ENCODE peak calls at places on chromosomes 5 and 9, in seven cellular contexts. One of them, this sample, is unnamed.

GRCh38 chr9:15299374-15299939 is 7.6 kb downstream of the TTC39B start:
- DNase-seq in heart left ventricle: no peak
- DNase-seq in neural progenitor cell: no peak
- DNase-seq in right cardiac atrium: no peak
- DNase-seq in NT2/D1: no peak
- DNase-seq in GM23248: no peak
- DNase-seq in osteoblast: no peak
- DNase-seq in this sample: peak; percentile 7

GRCh38 chr5:96588551-96588950 is 73.6 kb upstream of the CAST start:
- DNase-seq in osteoblast: no peak
- DNase-seq in heart left ventricle: no peak
- DNase-seq in right cardiac atrium: no peak
- DNase-seq in neural progenitor cell: no peak
- DNase-seq in GM23248: no peak
- DNase-seq in NT2/D1: no peak
- DNase-seq in this sample: no peak

GRCh38 chr5:51566940-51567339 is 183.7 kb downstream of the ISL1 start:
- DNase-seq in neural progenitor cell: no peak
- DNase-seq in osteoblast: no peak
- DNase-seq in NT2/D1: no peak
- DNase-seq in heart left ventricle: no peak
- DNase-seq in right cardiac atrium: no peak
- DNase-seq in GM23248: no peak
- DNase-seq in this sample: no peak

GRCh38 chr9:94757158-94757557 is 30.7 kb downstream of the AOPEP start:
- DNase-seq in neural progenitor cell: no peak
- DNase-seq in osteoblast: peak; percentile 88
- DNase-seq in GM23248: peak; percentile 68
- DNase-seq in heart left ventricle: no peak
- DNase-seq in right cardiac atrium: no peak
- DNase-seq in NT2/D1: no peak
- DNase-seq in this sample: no peak

GRCh38 chr5:151155777-151156731 is 1.5 kb downstream of the ANXA6 start:
- DNase-seq in heart left ventricle: peak; percentile 66
- DNase-seq in osteoblast: peak; percentile 94
- DNase-seq in neural progenitor cell: peak; percentile 24
- DNase-seq in right cardiac atrium: peak; percentile 45
- DNase-seq in NT2/D1: no peak
- DNase-seq in GM23248: peak; percentile 75
- DNase-seq in this sample: peak; percentile 54

GRCh38 chr9:124311283-124311682 is 53.5 kb downstream of the NEK6 start:
- DNase-seq in osteoblast: peak; percentile 70
- DNase-seq in neural progenitor cell: no peak
- DNase-seq in heart left ventricle: no peak
- DNase-seq in right cardiac atrium: no peak
- DNase-seq in NT2/D1: no peak
- DNase-seq in GM23248: no peak
- DNase-seq in this sample: no peak

GRCh38 chr9:92721548-92721947 is 43.1 kb downstream of the BICD2 start:
- DNase-seq in GM23248: no peak
- DNase-seq in NT2/D1: no peak
- DNase-seq in osteoblast: no peak
- DNase-seq in heart left ventricle: no peak
- DNase-seq in right cardiac atrium: no peak
- DNase-seq in neural progenitor cell: no peak
- DNase-seq in this sample: no peak

GRCh38 chr9:36575411-36575882 is 2.8 kb downstream of the MELK start:
- DNase-seq in osteoblast: peak; percentile 73
- DNase-seq in right cardiac atrium: no peak
- DNase-seq in heart left ventricle: no peak
- DNase-seq in NT2/D1: no peak
- DNase-seq in neural progenitor cell: no peak
- DNase-seq in GM23248: peak; percentile 75
- DNase-seq in this sample: no peak

GRCh38 chr5:31237159-31237558 is 43.7 kb downstream of the CDH6 start:
- DNase-seq in NT2/D1: no peak
- DNase-seq in right cardiac atrium: no peak
- DNase-seq in heart left ventricle: no peak
- DNase-seq in osteoblast: peak; percentile 30
- DNase-seq in neural progenitor cell: no peak
- DNase-seq in GM23248: peak; percentile 12
- DNase-seq in this sample: no peak

GRCh38 chr5:172403191-172403794 is 51.0 kb downstream of the SH3PXD2B start:
- DNase-seq in NT2/D1: no peak
- DNase-seq in osteoblast: peak; percentile 55
- DNase-seq in neural progenitor cell: peak; percentile 69
- DNase-seq in GM23248: peak; percentile 26
- DNase-seq in heart left ventricle: peak; percentile 80
- DNase-seq in right cardiac atrium: peak; percentile 89
- DNase-seq in this sample: no peak

GRCh38 chr5:169629847-169630548 is 7.1 kb upstream of the DOCK2 start:
- DNase-seq in neural progenitor cell: no peak
- DNase-seq in osteoblast: peak; percentile 89
- DNase-seq in GM23248: peak; percentile 96
- DNase-seq in heart left ventricle: no peak
- DNase-seq in right cardiac atrium: no peak
- DNase-seq in NT2/D1: no peak
- DNase-seq in this sample: no peak

GRCh38 chr5:113199122-113199905 is 222.7 kb downstream of the DCP2 start:
- DNase-seq in osteoblast: peak; percentile 41
- DNase-seq in right cardiac atrium: no peak
- DNase-seq in heart left ventricle: no peak
- DNase-seq in GM23248: peak; percentile 69
- DNase-seq in neural progenitor cell: peak; percentile 24
- DNase-seq in NT2/D1: no peak
- DNase-seq in this sample: no peak

GRCh38 chr9:124480621-124480981 is 26.6 kb downstream of the NR5A1 start:
- DNase-seq in NT2/D1: peak; percentile 65
- DNase-seq in GM23248: peak; percentile 48
- DNase-seq in neural progenitor cell: peak; percentile 83
- DNase-seq in osteoblast: peak; percentile 98
- DNase-seq in heart left ventricle: peak; percentile 56
- DNase-seq in right cardiac atrium: no peak
- DNase-seq in this sample: peak; percentile 21

GRCh38 chr5:61441742-61442141 is 109.7 kb downstream of the ZSWIM6 start:
- DNase-seq in neural progenitor cell: no peak
- DNase-seq in heart left ventricle: no peak
- DNase-seq in right cardiac atrium: no peak
- DNase-seq in osteoblast: no peak
- DNase-seq in NT2/D1: no peak
- DNase-seq in GM23248: no peak
- DNase-seq in this sample: no peak

GRCh38 chr5:134714120-134714519 is 24.2 kb upstream of the CAMLG start:
- DNase-seq in heart left ventricle: no peak
- DNase-seq in GM23248: no peak
- DNase-seq in NT2/D1: no peak
- DNase-seq in right cardiac atrium: no peak
- DNase-seq in osteoblast: no peak
- DNase-seq in neural progenitor cell: peak; percentile 16
- DNase-seq in this sample: no peak

GRCh38 chr9:133088146-133088750 is 26.5 kb downstream of the CEL start:
- DNase-seq in NT2/D1: no peak
- DNase-seq in osteoblast: peak; percentile 58
- DNase-seq in heart left ventricle: no peak
- DNase-seq in GM23248: no peak
- DNase-seq in neural progenitor cell: no peak
- DNase-seq in right cardiac atrium: no peak
- DNase-seq in this sample: no peak

GRCh38 chr9:4826417-4827166 is 33.8 kb downstream of the RCL1 start:
- DNase-seq in neural progenitor cell: no peak
- DNase-seq in GM23248: no peak
- DNase-seq in heart left ventricle: no peak
- DNase-seq in NT2/D1: no peak
- DNase-seq in osteoblast: no peak
- DNase-seq in right cardiac atrium: no peak
- DNase-seq in this sample: no peak

GRCh38 chr9:90773593-90773992 is 28.0 kb upstream of the SYK start:
- DNase-seq in neural progenitor cell: peak; percentile 49
- DNase-seq in NT2/D1: no peak
- DNase-seq in heart left ventricle: no peak
- DNase-seq in right cardiac atrium: no peak
- DNase-seq in osteoblast: no peak
- DNase-seq in GM23248: peak; percentile 3
- DNase-seq in this sample: peak; percentile 48

GRCh38 chr5:109825450-109825849 is 135.7 kb downstream of the MAN2A1 start:
- DNase-seq in osteoblast: peak; percentile 19
- DNase-seq in NT2/D1: no peak
- DNase-seq in GM23248: no peak
- DNase-seq in neural progenitor cell: no peak
- DNase-seq in heart left ventricle: no peak
- DNase-seq in right cardiac atrium: no peak
- DNase-seq in this sample: no peak

GRCh38 chr9:38029923-38030638 is 38.9 kb downstream of the SHB start:
- DNase-seq in neural progenitor cell: no peak
- DNase-seq in GM23248: no peak
- DNase-seq in right cardiac atrium: no peak
- DNase-seq in heart left ventricle: no peak
- DNase-seq in NT2/D1: no peak
- DNase-seq in osteoblast: peak; percentile 30
- DNase-seq in this sample: no peak

GRCh38 chr5:53488195-53488594 is 7.8 kb downstream of the FST start:
- DNase-seq in GM23248: no peak
- DNase-seq in neural progenitor cell: no peak
- DNase-seq in right cardiac atrium: no peak
- DNase-seq in heart left ventricle: no peak
- DNase-seq in osteoblast: no peak
- DNase-seq in NT2/D1: no peak
- DNase-seq in this sample: no peak

GRCh38 chr5:132831095-132831860 is 831 bp upstream of the SHROOM1 start:
- DNase-seq in osteoblast: peak; percentile 70
- DNase-seq in right cardiac atrium: no peak
- DNase-seq in neural progenitor cell: no peak
- DNase-seq in NT2/D1: no peak
- DNase-seq in heart left ventricle: no peak
- DNase-seq in GM23248: no peak
- DNase-seq in this sample: no peak
- H3K4me1 ChIP-seq in osteoblast: peaks cover 6% of the 10 kb centered on the region
- H3K4me1 ChIP-seq in right cardiac atrium: no peaks in the 10 kb centered on the region
- H3K4me1 ChIP-seq in neural progenitor cell: no peaks in the 10 kb centered on the region
- H3K4me1 ChIP-seq in NT2/D1: peaks cover 2% of the 10 kb centered on the region
- H3K4me1 ChIP-seq in heart left ventricle: peaks cover 11% of the 10 kb centered on the region
- H3K4me1 ChIP-seq in GM23248: peaks cover 4% of the 10 kb centered on the region
- H3K4me1 ChIP-seq in this sample: no peaks in the 10 kb centered on the region

GRCh38 chr9:89475891-89476440 is 21.9 kb downstream of the SEMA4D start:
- DNase-seq in heart left ventricle: no peak
- DNase-seq in neural progenitor cell: no peak
- DNase-seq in osteoblast: no peak
- DNase-seq in GM23248: no peak
- DNase-seq in NT2/D1: no peak
- DNase-seq in right cardiac atrium: no peak
- DNase-seq in this sample: no peak
- H3K4me1 ChIP-seq in heart left ventricle: peaks cover 55% of the 10 kb centered on the region
- H3K4me1 ChIP-seq in neural progenitor cell: peaks cover 2% of the 10 kb centered on the region
- H3K4me1 ChIP-seq in osteoblast: no peaks in the 10 kb centered on the region
- H3K4me1 ChIP-seq in GM23248: no peaks in the 10 kb centered on the region
- H3K4me1 ChIP-seq in NT2/D1: no peaks in the 10 kb centered on the region
- H3K4me1 ChIP-seq in right cardiac atrium: peaks cover 3% of the 10 kb centered on the region
- H3K4me1 ChIP-seq in this sample: peaks cover 2% of the 10 kb centered on the region

GRCh38 chr9:97983524-97984187 is 515 bp downstream of the ANP32B start:
- DNase-seq in right cardiac atrium: peak; percentile 51
- DNase-seq in GM23248: peak; percentile 73
- DNase-seq in neural progenitor cell: peak; percentile 68
- DNase-seq in osteoblast: peak; percentile 94
- DNase-seq in heart left ventricle: peak; percentile 80
- DNase-seq in NT2/D1: no peak
- DNase-seq in this sample: peak; percentile 62

GRCh38 chr9:97987490-97987889 is 4.3 kb downstream of the ANP32B start:
- DNase-seq in NT2/D1: no peak
- DNase-seq in heart left ventricle: no peak
- DNase-seq in GM23248: no peak
- DNase-seq in osteoblast: no peak
- DNase-seq in right cardiac atrium: no peak
- DNase-seq in neural progenitor cell: no peak
- DNase-seq in this sample: no peak

GRCh38 chr9:97986466-97986865 is 3.3 kb downstream of the ANP32B start:
- DNase-seq in heart left ventricle: no peak
- DNase-seq in right cardiac atrium: no peak
- DNase-seq in NT2/D1: no peak
- DNase-seq in osteoblast: no peak
- DNase-seq in GM23248: no peak
- DNase-seq in neural progenitor cell: no peak
- DNase-seq in this sample: no peak

GRCh38 chr9:97984188-97985057 is 1.3 kb downstream of the ANP32B start:
- DNase-seq in osteoblast: peak; percentile 98
- DNase-seq in neural progenitor cell: peak; percentile 73
- DNase-seq in heart left ventricle: peak; percentile 92
- DNase-seq in NT2/D1: no peak
- DNase-seq in GM23248: peak; percentile 90
- DNase-seq in right cardiac atrium: peak; percentile 89
- DNase-seq in this sample: peak; percentile 79

DNA sequence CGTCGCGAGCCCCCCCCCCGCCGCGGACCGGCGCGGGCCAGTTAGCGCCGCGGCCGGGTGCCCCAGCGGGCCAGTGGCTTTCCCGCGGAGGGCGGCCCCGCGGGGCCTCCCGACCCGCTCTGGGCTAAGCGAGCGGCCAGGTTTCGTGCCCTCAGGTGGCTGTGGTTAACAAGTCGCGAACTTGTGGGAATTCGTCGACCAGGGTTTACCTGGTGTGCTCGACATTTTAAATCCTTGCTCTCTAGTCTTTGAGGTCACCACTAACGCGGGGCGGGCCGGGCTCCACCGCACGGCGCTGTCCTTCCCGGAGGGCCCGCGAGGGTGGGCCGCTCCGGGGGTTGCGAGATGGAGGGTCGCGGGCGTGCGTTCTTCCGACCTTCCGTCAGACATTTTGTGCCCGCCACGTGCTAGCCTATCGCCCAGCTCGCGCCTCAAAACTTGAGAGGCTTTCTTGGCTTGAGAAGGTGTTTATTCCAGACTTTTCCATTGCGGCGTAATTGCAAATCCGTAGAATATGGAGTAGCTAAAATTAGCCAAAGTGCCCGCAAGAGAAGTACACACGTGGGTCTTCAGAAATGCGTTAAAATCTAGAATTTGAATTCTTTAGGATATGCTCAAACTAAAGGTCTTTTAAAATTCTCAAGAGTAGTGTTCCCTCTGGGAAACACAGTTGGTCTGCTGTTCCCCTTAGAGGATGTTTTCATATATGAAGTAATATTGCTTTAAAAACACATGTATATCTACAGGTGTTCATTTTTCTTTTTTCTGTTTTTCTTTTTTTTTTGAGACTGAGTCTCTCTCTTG is 2.1 kb downstream of the ANP32B start:
- DNase-seq in GM23248: peak; percentile 64
- DNase-seq in osteoblast: peak; percentile 86
- DNase-seq in right cardiac atrium: peak; percentile 17
- DNase-seq in heart left ventricle: no peak
- DNase-seq in NT2/D1: no peak
- DNase-seq in neural progenitor cell: peak; percentile 36
- DNase-seq in this sample: peak; percentile 66
- H3K4me1 ChIP-seq in GM23248: peaks cover 33% of the 10 kb centered on the region
- H3K4me1 ChIP-seq in osteoblast: peaks cover 22% of the 10 kb centered on the region
- H3K4me1 ChIP-seq in right cardiac atrium: peaks cover 4% of the 10 kb centered on the region
- H3K4me1 ChIP-seq in heart left ventricle: peaks cover 75% of the 10 kb centered on the region
- H3K4me1 ChIP-seq in NT2/D1: peaks cover 4% of the 10 kb centered on the region
- H3K4me1 ChIP-seq in neural progenitor cell: peaks cover 7% of the 10 kb centered on the region
- H3K4me1 ChIP-seq in this sample: peaks cover 23% of the 10 kb centered on the region

GRCh38 chr5:56463944-56464571 is 230.9 kb upstream of the ANKRD55 start:
- DNase-seq in GM23248: no peak
- DNase-seq in osteoblast: no peak
- DNase-seq in right cardiac atrium: no peak
- DNase-seq in NT2/D1: no peak
- DNase-seq in neural progenitor cell: no peak
- DNase-seq in heart left ventricle: no peak
- DNase-seq in this sample: no peak
- H3K4me1 ChIP-seq in GM23248: peaks cover 11% of the 10 kb centered on the region
- H3K4me1 ChIP-seq in osteoblast: no peaks in the 10 kb centered on the region
- H3K4me1 ChIP-seq in right cardiac atrium: peaks cover 2% of the 10 kb centered on the region
- H3K4me1 ChIP-seq in NT2/D1: peaks cover 5% of the 10 kb centered on the region
- H3K4me1 ChIP-seq in neural progenitor cell: peaks cover 5% of the 10 kb centered on the region
- H3K4me1 ChIP-seq in heart left ventricle: peaks cover 37% of the 10 kb centered on the region
- H3K4me1 ChIP-seq in this sample: no peaks in the 10 kb centered on the region